ENCODE peak calls at places on chromosomes 6 and 20, in five cellular contexts. W is ovary, T is Peyer's patch, P is uterus, O is astrocyte. Q is an unnamed sample.

GRCh38 chr6:122207794-122208193 is 191.7 kb upstream of the HSF2 start:
- DNase-seq in O (peak; percentile 42), T (no peak), W (no peak), P (no peak), Q (no peak)

GRCh38 chr6:116370717-116371383 is at the start of gene DSE:
- DNase-seq in P (peak; percentile 89), O (peak; percentile 78), W (peak; percentile 91), T (peak; percentile 77), Q (no peak)

GRCh38 chr6:5606546-5606945 is 345.2 kb downstream of the FARS2 start:
- DNase-seq in O (peak; percentile 6), T (no peak), P (no peak), W (no peak), Q (no peak)

GRCh38 chr6:10478187-10479040 is 42.7 kb upstream of the GCNT2 start:
- DNase-seq in T (no peak), P (no peak), O (peak; percentile 18), W (no peak), Q (peak; percentile 44)

GRCh38 chr6:110188791-110189190 is 8.6 kb downstream of the CDC40 start:
- DNase-seq in T (no peak), O (peak; percentile 27), W (no peak), P (no peak), Q (peak; percentile 57)

GRCh38 chr20:32067234-32067821 is 15.3 kb downstream of the HCK start:
- DNase-seq in P (no peak), W (no peak), O (peak; percentile 90), T (no peak), Q (peak; percentile 40)

GRCh38 chr20:32252189-32252588 is 25.3 kb upstream of the KIF3B start:
- DNase-seq in W (no peak), T (no peak), P (no peak), O (no peak), Q (no peak)

GRCh38 chr6:142297996-142298753 is 3.6 kb upstream of the ADGRG6 start:
- DNase-seq in T (no peak), O (peak; percentile 77), W (no peak), P (no peak), Q (peak; percentile 90)

GRCh38 chr6:126143650-126144260 is 157.4 kb downstream of the TRMT11 start:
- DNase-seq in T (no peak), O (peak; percentile 53), P (no peak), W (no peak), Q (no peak)

GRCh38 chr6:163249651-163250101 is 164.8 kb upstream of the QKI start:
- DNase-seq in O (peak; percentile 81), W (no peak), T (no peak), P (no peak), Q (no peak)

GRCh38 chr6:132065556-132065955 is 114.4 kb upstream of the CCN2 start:
- DNase-seq in O (peak; percentile 52), T (no peak), W (no peak), P (no peak), Q (peak; percentile 72)

GRCh38 chr20:699811-700338 is 24.3 kb upstream of the SCRT2 start:
- DNase-seq in O (no peak), W (no peak), T (no peak), P (no peak), Q (no peak)

DNA sequence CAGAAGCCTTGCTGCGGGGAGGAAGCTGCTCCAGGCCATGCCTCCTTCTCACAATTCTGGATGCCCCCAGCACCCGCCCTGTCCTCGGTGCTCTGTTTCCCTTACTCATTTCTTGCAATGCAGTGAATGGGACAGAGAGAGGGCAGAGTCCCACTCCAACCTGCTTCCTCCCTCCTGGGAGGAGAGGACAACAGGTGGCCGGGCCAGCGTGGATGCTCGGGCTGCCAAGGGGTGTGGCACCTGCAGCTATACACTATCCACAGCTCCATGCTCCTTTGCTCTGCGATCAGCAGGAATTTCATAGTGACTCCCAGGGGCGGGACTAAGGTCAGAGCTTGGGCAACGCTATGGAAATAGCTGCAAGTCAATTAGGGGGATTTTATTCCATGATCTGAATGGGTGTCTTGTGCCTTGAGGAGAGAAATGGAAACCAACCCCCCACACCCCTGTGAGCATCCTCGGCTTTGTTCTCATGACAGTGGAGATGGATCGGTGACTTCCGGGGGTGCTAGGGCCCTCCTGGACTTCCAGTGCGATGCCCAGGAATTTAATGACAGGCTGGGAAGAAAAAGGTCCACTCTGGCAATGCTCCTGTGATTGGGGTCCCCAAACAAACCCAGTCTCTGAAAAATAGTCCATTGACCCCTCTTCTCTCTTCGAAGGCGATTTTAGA is 192.5 kb downstream of the MYLK4 start:
- DNase-seq in W (no peak), O (no peak), T (no peak), P (no peak), Q (no peak)
- H3K27me3 ChIP-seq in W (no peaks in the 10 kb centered on the region), O (peaks cover 5% of the 10 kb centered on the region), T (no peaks in the 10 kb centered on the region), P (no peaks in the 10 kb centered on the region), Q (no peaks in the 10 kb centered on the region)

GRCh38 chr20:37920679-37921322 is 17.9 kb downstream of the VSTM2L start:
- DNase-seq in T (no peak), O (no peak), W (no peak), P (no peak), Q (no peak)

GRCh38 chr20:37920270-37920669 is 17.3 kb downstream of the VSTM2L start:
- DNase-seq in W (no peak), T (no peak), P (no peak), O (no peak), Q (no peak)

GRCh38 chr20:37919389-37920040 is 16.6 kb downstream of the VSTM2L start:
- DNase-seq in P (no peak), W (no peak), O (no peak), T (no peak), Q (no peak)

GRCh38 chr20:37921341-37921929 is 18.5 kb downstream of the VSTM2L start:
- DNase-seq in O (no peak), P (no peak), T (no peak), W (no peak), Q (no peak)

GRCh38 chr20:37922016-37922415 is 19.1 kb downstream of the VSTM2L start:
- DNase-seq in O (no peak), T (no peak), W (no peak), P (no peak), Q (no peak)
- H3K27me3 ChIP-seq in O (peaks cover 19% of the 10 kb centered on the region), T (no peaks in the 10 kb centered on the region), W (no peaks in the 10 kb centered on the region), P (no peaks in the 10 kb centered on the region), Q (peaks cover 37% of the 10 kb centered on the region)

GRCh38 chr20:61816606-61817005 is 249.1 kb downstream of the TAF4 start:
- DNase-seq in P (no peak), O (no peak), T (no peak), W (no peak), Q (no peak)
- H3K27me3 ChIP-seq in P (no peaks in the 10 kb centered on the region), O (no peaks in the 10 kb centered on the region), T (no peaks in the 10 kb centered on the region), W (no peaks in the 10 kb centered on the region), Q (peaks cover 3% of the 10 kb centered on the region)

GRCh38 chr6:138569970-138570715 is 70.8 kb upstream of the NHSL1 start:
- DNase-seq in W (no peak), T (no peak), O (peak; percentile 51), P (no peak), Q (no peak)
- H3K27me3 ChIP-seq in W (no peaks in the 10 kb centered on the region), T (no peaks in the 10 kb centered on the region), O (no peaks in the 10 kb centered on the region), P (no peaks in the 10 kb centered on the region), Q (no peaks in the 10 kb centered on the region)

DNA sequence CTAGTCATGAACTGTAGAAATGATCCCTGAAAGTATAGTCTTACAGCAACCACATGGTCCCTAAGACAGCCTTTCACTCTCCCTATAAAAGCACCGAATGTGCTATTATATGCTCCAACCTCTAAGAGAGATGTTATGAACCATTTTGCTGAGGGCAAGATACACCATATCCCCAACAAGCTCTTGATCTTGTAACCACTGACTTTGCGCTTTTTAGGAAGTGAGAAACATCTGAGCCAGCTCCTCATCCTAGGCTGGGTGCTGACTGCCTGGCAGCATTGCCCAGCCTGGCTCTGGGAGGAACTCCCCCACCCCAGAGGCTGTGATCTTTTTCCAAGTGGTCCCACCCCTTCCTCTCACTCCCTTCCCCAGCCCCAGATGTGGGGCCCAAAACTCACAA is 3.1 kb upstream of the EMILIN3 start:
- DNase-seq in P (no peak), W (no peak), T (no peak), O (no peak), Q (no peak)
- H3K27me3 ChIP-seq in P (no peaks in the 10 kb centered on the region), W (no peaks in the 10 kb centered on the region), T (peaks cover 7% of the 10 kb centered on the region), O (peaks cover 26% of the 10 kb centered on the region), Q (peaks cover 63% of the 10 kb centered on the region)

GRCh38 chr20:25054133-25054820 is 3.7 kb downstream of the ACSS1 start:
- DNase-seq in T (no peak), P (no peak), W (no peak), O (no peak), Q (no peak)
- H3K27me3 ChIP-seq in T (no peaks in the 10 kb centered on the region), P (no peaks in the 10 kb centered on the region), W (no peaks in the 10 kb centered on the region), O (peaks cover 21% of the 10 kb centered on the region), Q (peaks cover 2% of the 10 kb centered on the region)

Q was measured in foreskin keratinocyte.